ENCODE peak calls at places on chromosomes 16 and 17, in eight cellular contexts. X is K562, M is stomach, Y is breast epithelium, R is SK-N-SH, U is suprapubic skin, O is GM23338, G is transverse colon. J is an unnamed sample.

GRCh38 chr16:4217246-4218131 is 24.4 kb downstream of the SRL start:
- DNase-seq in Y (no peak), U (no peak), R (peak; percentile 77), G (peak; percentile 29), X (no peak), M (no peak), O (no peak), J (no peak)

GRCh38 chr17:19729900-19730299 is 13.5 kb upstream of the SLC47A2 start:
- DNase-seq in X (no peak), R (no peak), G (no peak), O (no peak), M (no peak), U (no peak), Y (no peak), J (no peak)

GRCh38 chr17:75832164-75832651 is 12.0 kb downstream of the UNC13D start:
- DNase-seq in U (no peak), X (no peak), R (no peak), M (peak; percentile 38), O (no peak), G (peak; percentile 57), Y (no peak), J (no peak)

GRCh38 chr17:76025294-76025693 is 1.8 kb downstream of the EVPL start:
- DNase-seq in R (no peak), Y (no peak), U (no peak), M (no peak), O (no peak), X (no peak), G (no peak), J (no peak)

GRCh38 chr17:11273596-11273995 is 32.6 kb downstream of the SHISA6 start:
- DNase-seq in R (no peak), O (no peak), G (no peak), X (no peak), M (no peak), U (no peak), Y (no peak), J (no peak)

GRCh38 chr16:70483426-70483825 is 29.0 kb downstream of the FCSK start:
- DNase-seq in Y (no peak), M (no peak), X (no peak), U (no peak), G (no peak), O (no peak), R (no peak), J (no peak)

GRCh38 chr16:84462296-84463210 is 41.9 kb downstream of the MEAK7 start:
- DNase-seq in M (no peak), O (no peak), X (no peak), U (peak; percentile 45), R (no peak), Y (no peak), G (no peak), J (no peak)

GRCh38 chr16:87457051-87457611 is 35.7 kb downstream of the ZCCHC14 start:
- DNase-seq in Y (no peak), X (no peak), U (no peak), G (no peak), O (no peak), R (peak; percentile 36), M (no peak), J (no peak)

GRCh38 chr17:19384723-19385391 is 2.1 kb downstream of the MFAP4 start:
- DNase-seq in M (peak; percentile 76), G (peak; percentile 84), R (peak; percentile 84), Y (peak; percentile 89), X (peak; percentile 14), O (peak; percentile 29), U (peak; percentile 95), J (peak; percentile 44)

GRCh38 chr16:12206031-12206748 is 229.7 kb downstream of the SNX29 start:
- DNase-seq in X (no peak), G (no peak), U (no peak), R (no peak), O (no peak), Y (no peak), M (no peak), J (no peak)

GRCh38 chr16:81466351-81466960 is 21.8 kb downstream of the CMIP start:
- DNase-seq in U (no peak), Y (no peak), R (no peak), X (no peak), O (no peak), G (no peak), M (no peak), J (no peak)

GRCh38 chr17:32909787-32910369 is 18.1 kb upstream of the TMEM98 start:
- DNase-seq in G (peak; percentile 91), M (peak; percentile 90), O (peak; percentile 90), X (peak; percentile 80), Y (peak; percentile 80), U (no peak), R (peak; percentile 71), J (peak; percentile 81)

GRCh38 chr16:15899538-15900100 is 11.2 kb upstream of the CEP20 start:
- DNase-seq in U (no peak), X (peak; percentile 62), Y (peak; percentile 76), R (no peak), O (no peak), M (peak; percentile 69), G (peak; percentile 61), J (no peak)

GRCh38 chr17:6554871-6555330 is 1.5 kb downstream of the PITPNM3 start:
- DNase-seq in M (peak; percentile 42), U (no peak), G (peak; percentile 74), O (no peak), R (peak; percentile 32), X (no peak), Y (no peak), J (no peak)
- H3K4me3 ChIP-seq in M (peak overlapping the region; percentile 68), U (peak overlapping the region; percentile 80), G (peak overlapping the region; percentile 62), O (peak overlapping the region; percentile 82), R (no peak overlapping the region), X (no peak overlapping the region), Y (peak overlapping the region; percentile 51), J (no peak overlapping the region)

DNA sequence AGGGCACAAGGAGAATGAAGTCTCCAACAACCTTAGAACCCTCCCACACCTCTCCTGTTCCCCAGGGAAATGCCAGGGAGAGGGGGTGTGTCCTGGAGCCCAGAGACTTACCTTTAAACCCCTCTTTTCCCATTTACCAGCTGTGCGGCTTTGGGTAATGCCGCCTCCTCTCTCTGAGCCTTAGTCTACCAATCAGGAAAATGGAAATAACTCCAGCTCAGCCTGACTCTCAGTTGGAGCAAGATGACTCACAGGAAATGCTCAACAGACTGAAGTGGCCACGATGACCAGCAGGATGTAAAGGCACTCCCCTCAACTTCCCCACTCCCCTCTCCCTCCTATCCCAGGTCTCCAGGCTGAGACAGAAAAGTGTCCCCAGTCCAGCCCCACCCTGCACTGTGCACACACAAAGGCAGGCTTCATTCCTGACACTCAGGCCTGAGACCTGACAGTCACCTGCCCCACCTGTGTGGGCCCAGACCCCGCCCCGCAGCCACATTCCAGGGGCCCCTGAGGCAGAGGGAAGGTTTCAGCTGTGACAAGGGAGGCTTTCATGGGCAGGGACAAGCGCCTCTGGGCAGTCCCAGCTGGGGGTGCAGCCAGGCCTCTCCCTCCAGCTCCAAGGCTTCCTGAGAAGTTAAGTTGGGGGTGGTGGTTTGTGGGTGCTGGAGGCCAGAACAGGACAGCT is 3.0 kb upstream of the KRT15 start:
- DNase-seq in M (peak; percentile 51), R (no peak), G (peak; percentile 88), U (no peak), Y (peak; percentile 92), X (peak; percentile 64), O (peak; percentile 65), J (no peak)
- TF ChIP-seq POLR2AphosphoS5 in M (no peak), R (no peak), G (peak; percentile 72), U (no peak), Y (peak; percentile 32), X (no peak), O (peak; percentile 1), J (no peak)

DNA sequence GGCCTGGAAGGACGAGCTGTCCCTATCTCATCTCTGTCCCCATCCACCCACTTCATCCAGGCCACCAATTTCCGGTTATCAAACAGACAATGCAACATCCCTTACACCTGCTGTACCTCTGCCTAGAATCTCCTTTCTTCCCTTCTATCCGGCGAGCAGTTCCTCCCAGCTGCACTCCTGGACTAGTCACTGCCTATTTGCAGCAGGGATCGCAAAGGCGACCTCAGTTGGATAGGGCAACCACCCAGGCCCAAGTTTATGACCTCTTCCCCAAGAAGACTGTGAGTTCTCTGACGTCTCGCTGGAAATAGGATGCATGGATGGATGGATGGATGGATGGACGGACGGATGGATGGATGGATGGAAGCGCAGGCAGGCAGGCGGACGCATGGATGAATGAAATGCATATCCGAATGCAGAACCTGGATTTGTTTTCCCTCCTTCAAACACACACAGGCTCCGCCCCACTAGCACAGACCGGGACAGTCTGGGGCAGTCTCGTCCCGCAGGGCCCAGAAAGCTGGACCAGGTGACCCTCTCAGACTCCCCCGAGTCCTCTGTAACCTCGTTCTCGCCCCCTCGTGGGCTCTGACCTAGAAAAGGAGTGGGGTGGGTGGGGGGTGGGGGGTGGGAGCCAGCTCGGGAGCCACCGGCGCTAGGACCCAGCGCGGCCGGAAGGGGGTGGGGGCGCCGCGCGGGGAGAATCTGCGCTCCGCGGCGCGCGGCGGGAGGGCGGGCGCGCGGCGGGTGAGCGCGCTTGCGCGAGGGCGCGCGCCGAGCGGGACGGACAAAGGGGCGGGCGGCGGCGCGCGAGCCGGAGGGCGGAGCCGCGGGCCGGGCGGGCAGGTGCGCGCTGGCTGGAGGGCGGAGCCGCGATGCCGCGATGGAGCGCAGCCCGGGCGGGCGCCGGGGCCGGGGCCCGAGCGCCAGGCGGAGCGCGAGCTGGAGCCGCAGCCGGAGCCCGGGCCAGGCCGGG is at the start of gene SBK1:
- DNase-seq in U (no peak), X (peak; percentile 95), G (peak; percentile 84), R (peak; percentile 98), O (peak; percentile 89), Y (peak; percentile 43), M (peak; percentile 87), J (peak; percentile 28)
- H3K27ac ChIP-seq in U (no peak within 1 kb of the TSS), X (no peak within 1 kb of the TSS), G (peak within 1 kb of the TSS; percentile 43), R (peak within 1 kb of the TSS; percentile 86), O (peak within 1 kb of the TSS; percentile 92), Y (peak within 1 kb of the TSS; percentile 75), M (peak within 1 kb of the TSS; percentile 69), J (peak within 1 kb of the TSS; percentile 82)

GRCh38 chr17:65558311-65558682 is 3.2 kb downstream of the AXIN2 start:
- DNase-seq in O (no peak), R (no peak), X (no peak), G (no peak), Y (no peak), M (no peak), U (no peak), J (no peak)

GRCh38 chr17:65556014-65556909 is 5.2 kb downstream of the AXIN2 start:
- DNase-seq in U (peak; percentile 93), M (peak; percentile 89), O (peak; percentile 94), G (peak; percentile 94), Y (peak; percentile 58), R (peak; percentile 81), X (peak; percentile 64), J (no peak)

GRCh38 chr17:65557349-65558310 is 3.8 kb downstream of the AXIN2 start:
- DNase-seq in G (no peak), Y (no peak), X (no peak), O (no peak), R (no peak), U (no peak), M (no peak), J (no peak)

GRCh38 chr17:65558683-65559311 is 2.7 kb downstream of the AXIN2 start:
- DNase-seq in U (no peak), G (no peak), O (peak; percentile 59), X (no peak), R (peak; percentile 64), Y (no peak), M (no peak), J (no peak)

DNA sequence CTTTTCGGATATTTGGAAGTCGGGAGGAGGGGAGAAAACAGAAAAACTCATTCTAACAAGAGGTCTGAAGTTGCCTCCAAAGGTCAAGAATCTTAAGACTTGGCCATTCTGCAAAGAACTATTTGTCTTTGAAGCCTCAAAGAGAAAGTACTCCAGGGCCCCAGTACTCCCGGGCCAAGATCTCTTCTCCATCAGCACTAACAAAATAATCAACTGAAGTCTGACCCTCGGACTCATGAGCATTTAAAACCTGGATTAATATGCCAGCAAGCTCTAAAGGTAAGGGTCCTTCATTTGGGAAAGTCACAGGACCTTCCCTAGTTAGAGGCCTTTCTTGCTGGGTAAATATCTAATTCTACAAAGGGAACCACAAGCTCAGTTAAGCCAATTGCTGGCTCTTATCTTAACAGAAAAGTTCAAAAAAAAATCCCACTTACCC is 4.5 kb downstream of the AXIN2 start:
- DNase-seq in Y (no peak), R (no peak), G (no peak), U (no peak), X (no peak), O (no peak), M (no peak), J (no peak)
- H3K4me3 ChIP-seq in Y (peak overlapping the region; percentile 1), R (no peak overlapping the region), G (peak overlapping the region; percentile 92), U (no peak overlapping the region), X (no peak overlapping the region), O (peak overlapping the region; percentile 98), M (peak overlapping the region; percentile 17), J (peak overlapping the region; percentile 9)